ENCODE peak calls at places on chromosomes 2 and 18, in seven cellular contexts. S is NCI-H2081, D is Caki2, K is tibial artery, H is H1, L is posterior vena cava, B is esophagus squamous epithelium. W is an unnamed sample.
A peak's percentile ranks its signal among the peaks of the same experiment; 100 is the strongest.

GRCh38 chr2:201182650-201183372 is at the start of gene CASP10:
- DNase-seq in L (no peak), K (no peak), H (no peak), S (no peak), D (peak; percentile 88), B (no peak), W (peak; percentile 82)

GRCh38 chr2:240250985-240251847 is 110.8 kb upstream of the OTOS start:
- DNase-seq in S (no peak), H (no peak), L (peak; percentile 97), D (peak; percentile 91), K (peak; percentile 94), B (no peak), W (peak; percentile 83)

GRCh38 chr2:240465765-240466578 is 30.5 kb downstream of the GPC1 start:
- DNase-seq in K (no peak), B (no peak), S (no peak), H (no peak), D (no peak), L (peak; percentile 71), W (no peak)

GRCh38 chr2:182448371-182448770 is 21.5 kb upstream of the PDE1A start:
- DNase-seq in B (no peak), S (no peak), L (no peak), D (no peak), K (no peak), H (no peak), W (no peak)

GRCh38 chr2:238061310-238062202 is 755 bp downstream of the SCLY start:
- DNase-seq in L (no peak), S (peak; percentile 47), B (no peak), H (no peak), K (peak; percentile 23), D (peak; percentile 17), W (peak; percentile 49)

GRCh38 chr2:237096911-237097310 is 11.2 kb downstream of the COPS8 start:
- DNase-seq in L (no peak), B (no peak), D (no peak), H (no peak), S (no peak), K (no peak), W (peak; percentile 59)

GRCh38 chr2:218332920-218333645 is 23.6 kb upstream of the CATIP start:
- DNase-seq in L (peak; percentile 78), H (no peak), B (no peak), D (no peak), S (no peak), K (peak; percentile 45), W (no peak)

GRCh38 chr2:32952759-32953476 is 6.2 kb downstream of the LTBP1 start:
- DNase-seq in K (no peak), L (no peak), B (no peak), D (no peak), H (no peak), S (no peak), W (no peak)

GRCh38 chr18:57211776-57212175 is 64.9 kb downstream of the BOD1L2 start:
- DNase-seq in L (no peak), B (no peak), S (no peak), D (no peak), K (no peak), H (no peak), W (no peak)

GRCh38 chr2:101223814-101224231 is 28.9 kb upstream of the CNOT11 start:
- DNase-seq in L (no peak), S (no peak), D (no peak), H (no peak), B (no peak), K (no peak), W (no peak)

GRCh38 chr2:7704296-7704865 is 787.2 kb downstream of the RNF144A start:
- DNase-seq in D (no peak), B (no peak), L (no peak), H (no peak), K (no peak), S (peak; percentile 71), W (no peak)

GRCh38 chr18:46324556-46324955 is 220.4 kb downstream of the HAUS1 start:
- DNase-seq in B (no peak), D (peak; percentile 70), S (peak; percentile 25), K (no peak), H (no peak), L (no peak), W (peak; percentile 69)

GRCh38 chr2:186588940-186589732 is 720 bp upstream of the ITGAV start:
- DNase-seq in B (no peak), S (peak; percentile 36), H (no peak), K (no peak), L (no peak), D (no peak), W (no peak)

GRCh38 chr2:180980943-180981898 is 816 bp downstream of the UBE2E3 start:
- DNase-seq in L (no peak), H (no peak), D (peak; percentile 30), S (peak; percentile 51), B (no peak), K (no peak), W (peak; percentile 33)

GRCh38 chr18:77207540-77207939 is 42.1 kb upstream of the GALR1 start:
- DNase-seq in S (peak; percentile 6), K (peak; percentile 66), L (peak; percentile 91), D (no peak), B (no peak), H (no peak), W (peak; percentile 42)

GRCh38 chr2:132621131-132621875 is 48.7 kb downstream of the LYPD1 start:
- DNase-seq in S (no peak), K (no peak), L (no peak), D (peak; percentile 56), B (no peak), H (no peak), W (peak; percentile 26)

GRCh38 chr18:49249523-49249922 is 210.9 kb downstream of the DYM start:
- DNase-seq in L (no peak), K (no peak), S (no peak), B (no peak), D (no peak), H (no peak), W (peak; percentile 79)

GRCh38 chr2:196274387-196274809 is 103.0 kb upstream of the STK17B start:
- DNase-seq in D (no peak), H (no peak), K (peak; percentile 32), B (no peak), S (peak; percentile 91), L (no peak), W (peak; percentile 51)

GRCh38 chr18:44945847-44946490 is 265.3 kb downstream of the SETBP1 start:
- DNase-seq in K (no peak), S (peak; percentile 91), H (no peak), L (no peak), D (no peak), B (no peak), W (no peak)